ENCODE peak calls at places on chromosomes 5 and 9, in ten cellular contexts. One of them, this sample, is unnamed.

GRCh38 chr9:104386425-104387069 is 117.5 kb upstream of the OR13F1 start:
- DNase-seq in astrocyte of the spinal cord: peak; percentile 25
- DNase-seq in foreskin fibroblast: peak; percentile 19
- DNase-seq in body of pancreas: no peak
- DNase-seq in heart left ventricle: no peak
- DNase-seq in fibroblast of villous mesenchyme: peak; percentile 37
- DNase-seq in kidney: no peak
- DNase-seq in uterus: no peak
- DNase-seq in tibial nerve: no peak
- DNase-seq in AG04450: no peak
- DNase-seq in this sample: peak; percentile 65

GRCh38 chr9:114720296-114720695 is 38.3 kb upstream of the TEX48 start:
- DNase-seq in uterus: no peak
- DNase-seq in foreskin fibroblast: peak; percentile 64
- DNase-seq in fibroblast of villous mesenchyme: no peak
- DNase-seq in tibial nerve: no peak
- DNase-seq in astrocyte of the spinal cord: no peak
- DNase-seq in kidney: no peak
- DNase-seq in heart left ventricle: no peak
- DNase-seq in body of pancreas: no peak
- DNase-seq in AG04450: no peak
- DNase-seq in this sample: no peak

GRCh38 chr9:120869726-120870125 is 7.3 kb downstream of the PHF19 start:
- DNase-seq in kidney: peak; percentile 83
- DNase-seq in heart left ventricle: no peak
- DNase-seq in AG04450: no peak
- DNase-seq in body of pancreas: no peak
- DNase-seq in foreskin fibroblast: no peak
- DNase-seq in astrocyte of the spinal cord: no peak
- DNase-seq in uterus: no peak
- DNase-seq in tibial nerve: no peak
- DNase-seq in fibroblast of villous mesenchyme: no peak
- DNase-seq in this sample: no peak

GRCh38 chr5:169116961-169117461 is 183.9 kb downstream of the SLIT3 start:
- DNase-seq in AG04450: no peak
- DNase-seq in kidney: no peak
- DNase-seq in body of pancreas: no peak
- DNase-seq in fibroblast of villous mesenchyme: no peak
- DNase-seq in heart left ventricle: no peak
- DNase-seq in foreskin fibroblast: no peak
- DNase-seq in uterus: peak; percentile 26
- DNase-seq in tibial nerve: no peak
- DNase-seq in astrocyte of the spinal cord: no peak
- DNase-seq in this sample: no peak

GRCh38 chr9:84007662-84008061 is 27.1 kb downstream of the RMI1 start:
- DNase-seq in foreskin fibroblast: no peak
- DNase-seq in fibroblast of villous mesenchyme: no peak
- DNase-seq in AG04450: no peak
- DNase-seq in tibial nerve: no peak
- DNase-seq in heart left ventricle: no peak
- DNase-seq in body of pancreas: no peak
- DNase-seq in kidney: no peak
- DNase-seq in uterus: no peak
- DNase-seq in astrocyte of the spinal cord: no peak
- DNase-seq in this sample: no peak

GRCh38 chr5:2529371-2530100 is 221.9 kb downstream of the IRX2 start:
- DNase-seq in fibroblast of villous mesenchyme: no peak
- DNase-seq in kidney: peak; percentile 56
- DNase-seq in astrocyte of the spinal cord: no peak
- DNase-seq in uterus: no peak
- DNase-seq in tibial nerve: no peak
- DNase-seq in heart left ventricle: no peak
- DNase-seq in foreskin fibroblast: no peak
- DNase-seq in AG04450: no peak
- DNase-seq in body of pancreas: no peak
- DNase-seq in this sample: no peak

GRCh38 chr5:1709186-1709803 is 90.3 kb downstream of the MRPL36 start:
- DNase-seq in astrocyte of the spinal cord: no peak
- DNase-seq in tibial nerve: no peak
- DNase-seq in body of pancreas: no peak
- DNase-seq in kidney: peak; percentile 53
- DNase-seq in foreskin fibroblast: no peak
- DNase-seq in fibroblast of villous mesenchyme: no peak
- DNase-seq in AG04450: no peak
- DNase-seq in heart left ventricle: no peak
- DNase-seq in uterus: no peak
- DNase-seq in this sample: no peak

GRCh38 chr9:83622433-83622813 is 520 bp upstream of the IDNK start:
- DNase-seq in AG04450: no peak
- DNase-seq in kidney: no peak
- DNase-seq in heart left ventricle: no peak
- DNase-seq in fibroblast of villous mesenchyme: peak; percentile 9
- DNase-seq in tibial nerve: no peak
- DNase-seq in uterus: no peak
- DNase-seq in body of pancreas: no peak
- DNase-seq in foreskin fibroblast: no peak
- DNase-seq in astrocyte of the spinal cord: no peak
- DNase-seq in this sample: no peak

GRCh38 chr5:103475629-103476240 is 86.9 kb downstream of the NUDT12 start:
- DNase-seq in uterus: no peak
- DNase-seq in fibroblast of villous mesenchyme: peak; percentile 49
- DNase-seq in kidney: no peak
- DNase-seq in body of pancreas: no peak
- DNase-seq in AG04450: no peak
- DNase-seq in tibial nerve: no peak
- DNase-seq in astrocyte of the spinal cord: peak; percentile 67
- DNase-seq in heart left ventricle: no peak
- DNase-seq in foreskin fibroblast: peak; percentile 71
- DNase-seq in this sample: peak; percentile 78

DNA sequence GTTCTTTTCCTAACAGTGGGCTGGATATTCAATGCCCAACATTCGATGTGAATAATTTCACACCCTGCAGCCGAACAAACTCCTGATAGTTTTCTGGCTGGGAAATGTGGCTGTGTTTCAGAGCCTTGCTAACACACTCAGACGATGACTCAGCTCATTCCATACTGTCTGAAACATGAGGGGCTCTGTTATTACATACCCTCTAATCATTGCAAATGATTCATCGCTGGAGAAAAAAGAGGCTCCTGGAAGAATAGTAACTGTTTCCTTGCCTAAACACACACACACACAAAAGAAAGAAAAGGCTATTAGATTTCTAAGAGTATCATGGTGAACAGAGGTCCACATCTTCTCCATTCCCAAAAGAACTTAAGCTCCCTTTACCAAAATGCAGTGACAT is 75.7 kb downstream of the OXCT1 start:
- DNase-seq in heart left ventricle: no peak
- DNase-seq in uterus: no peak
- DNase-seq in astrocyte of the spinal cord: peak; percentile 97
- DNase-seq in AG04450: peak; percentile 87
- DNase-seq in kidney: no peak
- DNase-seq in fibroblast of villous mesenchyme: peak; percentile 92
- DNase-seq in foreskin fibroblast: peak; percentile 93
- DNase-seq in tibial nerve: no peak
- DNase-seq in body of pancreas: no peak
- DNase-seq in this sample: peak; percentile 94
- H3K4me3 ChIP-seq in heart left ventricle: no peak overlapping the region
- H3K4me3 ChIP-seq in uterus: no peak overlapping the region
- H3K4me3 ChIP-seq in astrocyte of the spinal cord: no peak overlapping the region
- H3K4me3 ChIP-seq in AG04450: peak overlapping the region; percentile 27
- H3K4me3 ChIP-seq in kidney: no peak overlapping the region
- H3K4me3 ChIP-seq in fibroblast of villous mesenchyme: no peak overlapping the region
- H3K4me3 ChIP-seq in foreskin fibroblast: no peak overlapping the region
- H3K4me3 ChIP-seq in tibial nerve: no peak overlapping the region
- H3K4me3 ChIP-seq in body of pancreas: no peak overlapping the region
- H3K4me3 ChIP-seq in this sample: no peak overlapping the region

DNA sequence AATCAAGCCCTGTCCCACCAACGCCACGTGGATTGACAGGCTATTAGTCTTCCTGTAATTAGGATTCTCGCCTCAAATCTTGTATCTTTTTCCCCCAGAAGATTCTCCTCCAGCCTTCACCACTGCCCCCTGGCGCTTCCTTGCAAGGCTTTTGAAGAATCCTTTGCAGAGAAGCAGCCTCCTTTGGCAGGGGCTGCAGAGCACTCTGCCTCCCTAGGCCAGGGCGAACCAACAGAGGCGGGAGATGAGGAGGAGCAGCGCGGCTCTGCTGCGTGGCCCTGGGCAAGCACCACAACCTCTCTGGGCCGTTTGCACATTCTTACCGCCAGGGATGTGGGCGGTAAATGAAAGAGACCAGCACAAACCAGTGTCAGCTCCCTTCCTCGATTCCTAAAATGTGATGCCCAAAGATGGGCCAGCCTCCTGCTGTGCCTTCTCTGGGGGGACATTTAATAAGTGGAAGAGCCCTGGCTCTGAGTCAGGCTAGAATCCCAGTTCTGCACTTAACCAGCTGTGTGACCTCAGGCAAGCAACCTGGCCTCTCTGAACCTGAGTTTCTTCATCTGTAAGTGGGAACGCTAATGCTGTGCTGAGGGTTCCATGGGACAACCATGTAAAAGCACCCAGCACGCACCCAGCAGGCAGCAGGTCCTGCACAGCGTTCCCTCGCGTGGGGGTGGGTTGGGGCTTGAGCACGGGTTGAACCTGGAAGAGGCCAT is 128.6 kb downstream of the KCNIP1 start:
- DNase-seq in AG04450: no peak
- DNase-seq in tibial nerve: no peak
- DNase-seq in heart left ventricle: no peak
- DNase-seq in body of pancreas: no peak
- DNase-seq in uterus: peak; percentile 31
- DNase-seq in astrocyte of the spinal cord: no peak
- DNase-seq in kidney: no peak
- DNase-seq in fibroblast of villous mesenchyme: no peak
- DNase-seq in foreskin fibroblast: peak; percentile 24
- DNase-seq in this sample: no peak
- TF ChIP-seq CTCF in AG04450: peak; percentile 21
- TF ChIP-seq CTCF in tibial nerve: peak; percentile 5
- TF ChIP-seq CTCF in heart left ventricle: no peak
- TF ChIP-seq CTCF in body of pancreas: no peak
- TF ChIP-seq CTCF in uterus: no peak
- TF ChIP-seq CTCF in astrocyte of the spinal cord: peak; percentile 1
- TF ChIP-seq CTCF in kidney: no peak
- TF ChIP-seq CTCF in fibroblast of villous mesenchyme: peak; percentile 1
- TF ChIP-seq CTCF in foreskin fibroblast: no peak
- TF ChIP-seq CTCF in this sample: peak; percentile 24

GRCh38 chr5:65928860-65929259 is 2.5 kb downstream of the ERBIN start:
- DNase-seq in foreskin fibroblast: no peak
- DNase-seq in kidney: no peak
- DNase-seq in heart left ventricle: no peak
- DNase-seq in body of pancreas: no peak
- DNase-seq in astrocyte of the spinal cord: no peak
- DNase-seq in uterus: no peak
- DNase-seq in AG04450: no peak
- DNase-seq in fibroblast of villous mesenchyme: no peak
- DNase-seq in tibial nerve: no peak
- DNase-seq in this sample: no peak
- H3K4me3 ChIP-seq in foreskin fibroblast: peak overlapping the region; percentile 78
- H3K4me3 ChIP-seq in kidney: peak overlapping the region; percentile 74
- H3K4me3 ChIP-seq in heart left ventricle: peak overlapping the region; percentile 12
- H3K4me3 ChIP-seq in body of pancreas: no peak overlapping the region
- H3K4me3 ChIP-seq in astrocyte of the spinal cord: peak overlapping the region; percentile 56
- H3K4me3 ChIP-seq in uterus: peak overlapping the region; percentile 92
- H3K4me3 ChIP-seq in AG04450: peak overlapping the region; percentile 85
- H3K4me3 ChIP-seq in fibroblast of villous mesenchyme: peak overlapping the region; percentile 88
- H3K4me3 ChIP-seq in tibial nerve: no peak overlapping the region
- H3K4me3 ChIP-seq in this sample: peak overlapping the region; percentile 71

DNA sequence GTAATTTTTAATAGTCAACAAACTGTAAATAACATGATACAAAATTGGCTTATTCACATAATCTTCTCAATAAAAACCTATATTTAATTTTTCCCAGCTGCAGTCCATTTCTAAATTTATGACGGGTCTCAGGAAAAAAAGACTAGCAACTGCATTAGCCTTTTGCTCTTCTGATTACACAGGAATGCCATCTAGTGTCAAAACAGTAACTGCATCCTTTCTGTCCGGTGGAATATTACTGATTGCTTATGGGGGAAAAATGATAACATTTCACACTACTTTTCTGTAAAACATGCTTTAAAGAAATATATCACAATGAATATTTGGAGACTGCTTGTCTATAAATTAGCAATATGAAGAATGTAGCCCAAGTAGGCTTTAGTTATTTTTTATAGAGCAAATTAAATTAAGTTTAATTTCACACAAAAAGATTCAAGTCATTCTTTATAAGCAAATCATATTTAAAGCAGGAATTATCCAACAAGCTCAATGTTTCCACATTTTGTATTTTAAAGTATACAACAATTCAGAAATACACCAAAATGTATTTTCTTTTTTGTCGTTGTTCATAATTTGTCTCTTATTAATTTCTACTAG is 534.7 kb downstream of the CDH10 start:
- DNase-seq in fibroblast of villous mesenchyme: no peak
- DNase-seq in body of pancreas: no peak
- DNase-seq in kidney: no peak
- DNase-seq in tibial nerve: no peak
- DNase-seq in astrocyte of the spinal cord: peak; percentile 13
- DNase-seq in AG04450: no peak
- DNase-seq in heart left ventricle: no peak
- DNase-seq in uterus: no peak
- DNase-seq in foreskin fibroblast: peak; percentile 16
- DNase-seq in this sample: peak; percentile 31
- TF ChIP-seq CTCF in fibroblast of villous mesenchyme: peak; percentile 14
- TF ChIP-seq CTCF in body of pancreas: peak; percentile 55
- TF ChIP-seq CTCF in kidney: peak; percentile 34
- TF ChIP-seq CTCF in tibial nerve: peak; percentile 26
- TF ChIP-seq CTCF in astrocyte of the spinal cord: peak; percentile 49
- TF ChIP-seq CTCF in AG04450: no peak
- TF ChIP-seq CTCF in heart left ventricle: peak; percentile 9
- TF ChIP-seq CTCF in uterus: no peak
- TF ChIP-seq CTCF in foreskin fibroblast: no peak
- TF ChIP-seq CTCF in this sample: peak; percentile 43

DNA sequence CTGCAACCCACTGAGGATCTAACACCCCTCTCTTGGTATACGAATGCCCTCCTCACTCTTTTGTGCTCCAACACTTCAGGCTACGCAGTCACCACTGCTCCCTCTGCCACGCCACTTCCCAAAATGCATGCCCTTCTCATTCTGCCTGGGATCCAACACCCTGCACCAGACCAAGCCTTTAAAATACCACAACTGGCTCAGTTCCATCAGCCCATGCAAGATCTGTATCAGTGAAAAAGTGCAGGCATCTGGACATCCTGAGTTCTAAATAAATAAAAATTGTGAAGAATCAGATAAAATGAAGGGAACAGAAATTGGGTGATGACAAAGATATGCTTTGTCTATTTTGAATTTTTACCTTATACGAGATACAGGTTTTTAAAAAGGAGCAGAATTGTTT is 2.7 kb downstream of the NDUFB6 start:
- DNase-seq in kidney: no peak
- DNase-seq in fibroblast of villous mesenchyme: no peak
- DNase-seq in uterus: no peak
- DNase-seq in foreskin fibroblast: no peak
- DNase-seq in astrocyte of the spinal cord: no peak
- DNase-seq in AG04450: no peak
- DNase-seq in heart left ventricle: no peak
- DNase-seq in body of pancreas: no peak
- DNase-seq in tibial nerve: no peak
- DNase-seq in this sample: no peak
- H3K4me3 ChIP-seq in kidney: no peak overlapping the region
- H3K4me3 ChIP-seq in fibroblast of villous mesenchyme: no peak overlapping the region
- H3K4me3 ChIP-seq in uterus: no peak overlapping the region
- H3K4me3 ChIP-seq in foreskin fibroblast: no peak overlapping the region
- H3K4me3 ChIP-seq in astrocyte of the spinal cord: no peak overlapping the region
- H3K4me3 ChIP-seq in AG04450: no peak overlapping the region
- H3K4me3 ChIP-seq in heart left ventricle: no peak overlapping the region
- H3K4me3 ChIP-seq in body of pancreas: no peak overlapping the region
- H3K4me3 ChIP-seq in tibial nerve: no peak overlapping the region
- H3K4me3 ChIP-seq in this sample: no peak overlapping the region

GRCh38 chr9:123131993-123132392 is 98.5 kb downstream of the GPR21 start:
- DNase-seq in AG04450: no peak
- DNase-seq in heart left ventricle: no peak
- DNase-seq in uterus: no peak
- DNase-seq in fibroblast of villous mesenchyme: no peak
- DNase-seq in tibial nerve: no peak
- DNase-seq in foreskin fibroblast: no peak
- DNase-seq in kidney: no peak
- DNase-seq in body of pancreas: no peak
- DNase-seq in astrocyte of the spinal cord: no peak
- DNase-seq in this sample: no peak
- TF ChIP-seq CTCF in AG04450: no peak
- TF ChIP-seq CTCF in heart left ventricle: no peak
- TF ChIP-seq CTCF in uterus: no peak
- TF ChIP-seq CTCF in fibroblast of villous mesenchyme: no peak
- TF ChIP-seq CTCF in tibial nerve: no peak
- TF ChIP-seq CTCF in foreskin fibroblast: no peak
- TF ChIP-seq CTCF in kidney: no peak
- TF ChIP-seq CTCF in body of pancreas: no peak
- TF ChIP-seq CTCF in astrocyte of the spinal cord: no peak
- TF ChIP-seq CTCF in this sample: no peak

This sample was measured in fibroblast of pulmonary artery.